ENCODE peak calls at places on chromosomes 6 and 20, in ten cellular contexts. D, Z, G, V, F, N, W, T, I and L are unnamed samples.
A peak's percentile ranks its signal among the peaks of the same experiment; 100 is the strongest.

GRCh38 chr6:129623008-129623732 is 86.8 kb downstream of the ARHGAP18 start:
- DNase-seq in W (no peak), V (no peak), F (no peak), N (no peak), T (no peak), D (no peak), G (no peak), I (no peak), Z (no peak), L (no peak)

GRCh38 chr6:138512615-138513014 is 13.3 kb upstream of the NHSL1 start:
- DNase-seq in D (no peak), T (no peak), N (peak; percentile 59), V (no peak), I (no peak), F (no peak), Z (no peak), G (no peak), W (no peak), L (no peak)

GRCh38 chr6:6515691-6516607 is 72.6 kb upstream of the LY86 start:
- DNase-seq in V (no peak), G (no peak), I (no peak), N (no peak), Z (no peak), T (peak; percentile 58), F (no peak), D (no peak), W (no peak), L (no peak)

GRCh38 chr6:33877982-33878381 is 74.2 kb upstream of the MLN start:
- DNase-seq in Z (no peak), W (peak; percentile 82), V (no peak), N (no peak), G (no peak), D (no peak), I (no peak), T (no peak), F (no peak), L (no peak)

GRCh38 chr6:34182751-34183531 is 37.1 kb upstream of the GRM4 start:
- DNase-seq in D (no peak), G (no peak), T (peak; percentile 68), Z (peak; percentile 47), V (no peak), N (peak; percentile 30), W (peak; percentile 35), F (no peak), I (no peak), L (no peak)

GRCh38 chr6:29631860-29632731 is 887 bp downstream of the GABBR1 start:
- DNase-seq in W (no peak), F (peak; percentile 75), Z (peak; percentile 63), T (no peak), N (peak; percentile 72), V (peak; percentile 15), G (peak; percentile 12), I (peak; percentile 78), D (peak; percentile 45), L (no peak)

GRCh38 chr6:16252696-16253299 is 14.4 kb downstream of the GMPR start:
- DNase-seq in W (no peak), V (no peak), Z (no peak), D (no peak), T (no peak), G (no peak), I (no peak), F (no peak), N (no peak), L (no peak)

GRCh38 chr6:129621252-129621651 is 88.7 kb downstream of the ARHGAP18 start:
- DNase-seq in T (no peak), V (no peak), W (no peak), Z (peak; percentile 15), D (no peak), G (no peak), I (no peak), N (no peak), F (no peak), L (no peak)

GRCh38 chr20:50304883-50305635 is 114.4 kb downstream of the CEBPB start:
- DNase-seq in V (no peak), W (peak; percentile 91), T (no peak), D (no peak), F (peak; percentile 90), I (peak; percentile 85), N (no peak), G (no peak), Z (no peak), L (no peak)

GRCh38 chr6:159106627-159107241 is 61.9 kb upstream of the TAGAP start:
- DNase-seq in G (peak; percentile 70), D (peak; percentile 81), F (peak; percentile 68), I (peak; percentile 71), Z (peak; percentile 88), T (peak; percentile 86), W (peak; percentile 80), V (peak; percentile 37), N (peak; percentile 90), L (peak; percentile 64)

GRCh38 chr6:5995705-5996686 is 10.7 kb downstream of the NRN1 start:
- DNase-seq in T (no peak), D (no peak), G (no peak), I (peak; percentile 93), F (peak; percentile 71), N (peak; percentile 92), W (no peak), Z (no peak), V (peak; percentile 19), L (peak; percentile 79)

GRCh38 chr6:46583081-46583480 is 69.5 kb downstream of the CYP39A1 start:
- DNase-seq in F (no peak), N (no peak), I (no peak), T (no peak), D (no peak), W (no peak), V (no peak), Z (no peak), G (no peak), L (no peak)

GRCh38 chr6:116136933-116137340 is 11.0 kb upstream of the COL10A1 start:
- DNase-seq in W (no peak), N (no peak), D (no peak), T (no peak), G (no peak), I (no peak), V (no peak), F (no peak), Z (no peak), L (no peak)

GRCh38 chr20:60108397-60108796 is 150.2 kb downstream of the CDH26 start:
- DNase-seq in T (no peak), G (no peak), I (peak; percentile 68), Z (no peak), N (no peak), D (no peak), V (no peak), W (no peak), F (no peak), L (no peak)

GRCh38 chr20:60071965-60072364 is 113.7 kb downstream of the CDH26 start:
- DNase-seq in I (peak; percentile 21), W (no peak), V (no peak), N (no peak), T (no peak), D (no peak), F (no peak), G (no peak), Z (no peak), L (no peak)

GRCh38 chr6:14883921-14884320 is 361.9 kb upstream of the JARID2 start:
- DNase-seq in I (no peak), T (no peak), Z (no peak), G (no peak), V (no peak), F (no peak), D (no peak), N (peak; percentile 67), W (no peak), L (no peak)

GRCh38 chr6:127484207-127484858 is 25.1 kb upstream of the KIAA0408 start:
- DNase-seq in W (no peak), I (peak; percentile 61), N (no peak), F (no peak), G (no peak), Z (no peak), D (no peak), T (no peak), V (no peak), L (no peak)

GRCh38 chr6:73688351-73688750 is 7.7 kb upstream of the CD109 start:
- DNase-seq in N (no peak), T (no peak), V (no peak), F (no peak), W (no peak), Z (no peak), I (no peak), D (no peak), G (no peak), L (no peak)

GRCh38 chr6:134636221-134636830 is 313.6 kb downstream of the ALDH8A1 start:
- DNase-seq in V (peak; percentile 12), Z (peak; percentile 18), W (no peak), G (no peak), D (no peak), N (no peak), F (no peak), I (no peak), T (no peak), L (no peak)

GRCh38 chr20:64239449-64240242 is 15.9 kb upstream of the PCMTD2 start:
- DNase-seq in T (no peak), N (no peak), Z (no peak), F (no peak), V (no peak), I (no peak), D (no peak), G (no peak), W (no peak), L (no peak)

GRCh38 chr6:117157448-117157847 is 107.9 kb upstream of the VGLL2 start:
- DNase-seq in D (no peak), T (no peak), V (no peak), F (no peak), N (no peak), I (no peak), W (no peak), G (no peak), Z (no peak), L (no peak)